ENCODE peak calls at places on chromosomes 4 and X, in ten cellular contexts. G is uterus, J is sigmoid colon, I is ovary, W is stomach, T is heart left ventricle, Y is tibial nerve, Z is Peyer's patch, P is breast epithelium, K is NB4. B is an unnamed sample.

GRCh38 chr4:83139514-83140156 is 25.1 kb upstream of the PLAC8 start:
- DNase-seq in W (no peak), T (no peak), P (no peak), G (no peak), K (no peak), Z (no peak), Y (no peak), J (no peak), I (no peak), B (no peak)

GRCh38 chr4:179595671-179596410 is 2153.6 kb upstream of the AGA start:
- DNase-seq in I (no peak), T (no peak), P (no peak), Z (no peak), Y (no peak), G (no peak), W (no peak), J (no peak), K (peak), B (no peak)

GRCh38 chrX:13898084-13898483 is 81.2 kb upstream of the GPM6B start:
- DNase-seq in P (no peak), J (no peak), Z (no peak), G (peak), W (no peak), Y (peak), T (peak), I (no peak), K (peak), B (no peak)

GRCh38 chr4:186617921-186618320 is 62.6 kb upstream of the MTNR1A start:
- DNase-seq in T (no peak), G (no peak), K (no peak), W (no peak), I (no peak), P (no peak), Z (no peak), Y (no peak), J (no peak), B (no peak)

GRCh38 chrX:73768886-73769285 is 205.9 kb downstream of the CHIC1 start:
- DNase-seq in G (no peak), P (no peak), Z (no peak), T (no peak), Y (no peak), J (no peak), I (no peak), W (no peak), K (no peak), B (no peak)

GRCh38 chrX:139200793-139201192 is 329.7 kb upstream of the F9 start:
- DNase-seq in G (no peak), J (no peak), T (no peak), I (no peak), Z (no peak), W (peak), K (no peak), Y (no peak), P (no peak), B (no peak)

GRCh38 chr4:145898926-145899531 is 39.6 kb downstream of the ZNF827 start:
- DNase-seq in Z (no peak), K (no peak), J (no peak), G (no peak), T (no peak), I (no peak), W (no peak), P (no peak), Y (no peak), B (no peak)

GRCh38 chr4:78356251-78356650 is 195.3 kb upstream of the ANXA3 start:
- DNase-seq in P (no peak), Y (no peak), J (no peak), I (no peak), W (no peak), T (no peak), K (no peak), Z (no peak), G (no peak), B (no peak)

GRCh38 chrX:12497832-12498591 is 293.2 kb upstream of the PRPS2 start:
- DNase-seq in K (peak), T (peak), Y (no peak), W (no peak), I (no peak), P (no peak), G (no peak), J (no peak), Z (no peak), B (no peak)

GRCh38 chr4:41359069-41359769 is 102.5 kb downstream of the UCHL1 start:
- DNase-seq in T (no peak), I (no peak), G (no peak), Z (no peak), Y (no peak), P (no peak), J (no peak), W (no peak), K (no peak), B (no peak)

GRCh38 chr4:2417765-2418651 is at the start of gene ZFYVE28:
- DNase-seq in K (peak), G (no peak), P (no peak), W (no peak), T (no peak), Y (no peak), Z (no peak), I (no peak), J (no peak), B (no peak)

GRCh38 chr4:81565137-81565870 is 93.6 kb upstream of the RASGEF1B start:
- DNase-seq in I (peak), T (peak), W (peak), G (peak), P (no peak), K (no peak), J (peak), Y (peak), Z (peak), B (peak)

GRCh38 chr4:78691971-78692814 is 84.0 kb upstream of the BMP2K start:
- DNase-seq in W (no peak), I (no peak), Y (no peak), K (peak), Z (no peak), P (no peak), G (no peak), T (peak), J (no peak), B (peak)

GRCh38 chr4:169795585-169795984 is 37.8 kb upstream of the HPF1 start:
- DNase-seq in K (no peak), P (no peak), I (no peak), Y (no peak), J (no peak), G (no peak), Z (no peak), T (no peak), W (no peak), B (no peak)

GRCh38 chr4:22345055-22345454 is 170.8 kb downstream of the ADGRA3 start:
- DNase-seq in K (no peak), J (no peak), W (no peak), T (no peak), G (no peak), Z (no peak), P (no peak), Y (no peak), I (no peak), B (no peak)

GRCh38 chrX:34653811-34654210 is 3.3 kb downstream of the TMEM47 start:
- DNase-seq in J (no peak), P (no peak), Y (no peak), Z (no peak), W (no peak), G (no peak), I (no peak), K (no peak), T (no peak), B (no peak)

GRCh38 chr4:151013944-151014343 is 1.1 kb downstream of the LRBA start:
- DNase-seq in P (no peak), J (no peak), K (no peak), G (no peak), Y (no peak), Z (no peak), T (no peak), I (no peak), W (no peak), B (no peak)

GRCh38 chr4:151012836-151013235 is 2.2 kb downstream of the LRBA start:
- DNase-seq in T (no peak), G (no peak), W (peak), I (no peak), Y (no peak), K (no peak), Z (no peak), J (no peak), P (no peak), B (no peak)

GRCh38 chr4:151014521-151015457 is at the start of gene LRBA:
- DNase-seq in I (peak), T (peak), Y (peak), G (peak), W (peak), Z (peak), J (peak), P (peak), K (peak), B (peak)

GRCh38 chr4:151012376-151012775 is 2.7 kb downstream of the LRBA start:
- DNase-seq in P (no peak), W (no peak), Y (no peak), T (no peak), J (no peak), K (no peak), G (no peak), I (no peak), Z (no peak), B (no peak)

GRCh38 chr4:151013491-151013890 is 1.6 kb downstream of the LRBA start:
- DNase-seq in I (no peak), P (no peak), W (no peak), Z (no peak), K (no peak), G (no peak), J (no peak), Y (no peak), T (no peak), B (no peak)
- H3K4me3 ChIP-seq in I (peak), P (peak), W (peak), Z (peak), K (peak), G (no peak), J (peak), Y (no peak), T (no peak), B (no peak)

GRCh38 chr4:119570401-119570800 is 58.2 kb downstream of the PDE5A start:
- DNase-seq in K (no peak), T (no peak), W (no peak), P (no peak), G (no peak), I (no peak), J (no peak), Y (no peak), Z (no peak), B (no peak)
- TF ChIP-seq POLR2A in K (no peak), T (no peak), W (no peak), P (no peak), G (no peak), I (no peak), J (no peak), Y (no peak), Z (no peak), B (no peak)

GRCh38 chrX:31461266-31461665 is 389.4 kb upstream of the FTHL17 start:
- DNase-seq in Z (no peak), J (no peak), G (no peak), W (no peak), P (no peak), I (no peak), K (no peak), T (no peak), Y (no peak), B (no peak)
- H3K4me3 ChIP-seq in Z (no peak), J (no peak), G (no peak), W (no peak), P (no peak), I (no peak), K (no peak), T (no peak), Y (no peak), B (no peak)

GRCh38 chrX:69121321-69122000 is 43.8 kb downstream of the PJA1 start:
- DNase-seq in W (no peak), Y (no peak), G (no peak), P (no peak), T (no peak), Z (no peak), I (no peak), K (peak), J (no peak), B (no peak)
- TF ChIP-seq POLR2A in W (no peak), Y (no peak), G (no peak), P (no peak), T (no peak), Z (no peak), I (no peak), K (no peak), J (no peak), B (no peak)

DNA sequence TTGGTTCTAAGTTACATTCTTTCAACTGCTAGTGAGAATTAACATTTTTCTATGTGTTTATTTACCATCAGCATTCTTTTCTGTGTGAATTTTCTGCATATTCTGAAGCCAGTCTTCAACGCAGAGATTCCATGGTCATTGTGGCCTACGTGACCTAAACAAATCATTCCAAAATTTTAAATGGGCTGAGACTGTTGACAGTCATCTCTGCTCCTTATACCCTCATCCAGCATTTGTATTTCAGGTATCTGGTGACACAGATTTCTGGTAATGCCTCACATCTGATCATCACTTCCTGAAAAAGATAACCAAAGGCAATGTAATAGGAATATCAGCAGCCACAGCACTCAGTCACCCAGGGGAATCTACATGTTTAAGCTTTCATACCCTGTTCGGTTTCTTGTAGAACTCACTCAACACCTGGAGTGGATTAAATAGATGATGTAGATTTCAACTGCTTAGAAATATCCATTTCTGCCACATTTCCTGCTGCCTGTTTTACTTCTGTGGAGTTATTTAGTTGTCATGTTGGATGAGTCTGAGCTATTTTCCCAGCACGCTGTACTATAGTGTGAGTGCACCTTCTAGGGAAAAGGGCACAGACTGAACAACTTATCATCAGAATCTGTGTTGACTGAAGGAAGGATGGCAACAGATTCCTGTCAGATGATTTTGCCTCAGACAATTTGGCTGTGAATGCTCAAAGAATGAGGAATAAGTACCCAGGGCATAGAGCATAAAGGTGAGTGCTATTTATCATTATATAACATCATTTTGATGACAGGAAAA is 73.0 kb upstream of the HPGD start:
- DNase-seq in J (no peak), K (no peak), Z (no peak), Y (no peak), P (no peak), T (no peak), I (no peak), W (no peak), G (no peak), B (no peak)
- H3K4me3 ChIP-seq in J (no peak), K (no peak), Z (no peak), Y (no peak), P (no peak), T (no peak), I (no peak), W (no peak), G (no peak), B (no peak)

GRCh38 chr4:98778206-98778605 is 119.8 kb upstream of the TSPAN5 start:
- DNase-seq in Z (no peak), G (no peak), J (no peak), K (peak), I (no peak), Y (no peak), T (no peak), P (no peak), W (no peak), B (no peak)

GRCh38 chr4:98775672-98776071 is 117.3 kb upstream of the TSPAN5 start:
- DNase-seq in Z (no peak), I (no peak), G (no peak), K (no peak), Y (no peak), J (no peak), T (no peak), P (no peak), W (no peak), B (no peak)

GRCh38 chr4:98771959-98772619 is 113.7 kb upstream of the TSPAN5 start:
- DNase-seq in W (no peak), K (no peak), Z (no peak), I (no peak), G (no peak), T (no peak), J (no peak), P (no peak), Y (no peak), B (no peak)

GRCh38 chr4:98779021-98779420 is 120.6 kb upstream of the TSPAN5 start:
- DNase-seq in G (no peak), I (no peak), Y (no peak), W (no peak), T (no peak), J (no peak), P (no peak), K (no peak), Z (no peak), B (no peak)

DNA sequence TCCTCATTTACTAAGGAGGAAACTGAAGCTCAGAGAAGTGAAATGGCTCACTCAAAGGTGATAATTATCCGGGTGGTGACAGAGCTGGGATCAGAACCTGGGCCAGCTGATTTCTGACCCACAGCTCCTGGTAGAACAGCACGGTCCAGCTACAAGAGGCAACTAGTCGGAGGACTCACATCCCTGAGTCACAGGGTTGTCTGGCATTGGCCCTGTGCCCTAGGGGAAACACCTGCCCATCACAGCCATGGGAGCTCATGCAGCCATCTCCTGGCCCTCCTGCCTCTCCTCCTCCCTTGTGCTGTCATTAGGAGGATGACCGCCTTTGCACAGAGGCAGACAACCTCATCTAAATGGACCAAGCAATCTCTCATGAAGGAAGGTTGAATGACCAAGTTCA is 115.2 kb upstream of the TSPAN5 start:
- DNase-seq in G (peak), Z (no peak), T (no peak), K (no peak), J (no peak), P (no peak), W (no peak), Y (no peak), I (peak), B (no peak)
- TF ChIP-seq POLR2A in G (no peak), Z (no peak), T (no peak), K (no peak), J (no peak), P (no peak), W (no peak), Y (no peak), I (no peak), B (no peak)

GRCh38 chr4:139552908-139553307 is 3.1 kb downstream of the SETD7 start:
- DNase-seq in J (no peak), G (no peak), I (no peak), Y (peak), Z (no peak), W (no peak), T (peak), K (no peak), P (no peak), B (no peak)
- H3K4me3 ChIP-seq in J (no peak), G (no peak), I (no peak), Y (no peak), Z (no peak), W (no peak), T (no peak), K (no peak), P (peak), B (no peak)

GRCh38 chrX:102768984-102769761 is 48.6 kb downstream of the GPRASP3 start:
- DNase-seq in W (peak), Y (peak), Z (peak), G (peak), K (peak), P (peak), J (peak), I (peak), T (peak), B (peak)
- TF ChIP-seq POLR2A in W (no peak), Y (peak), Z (no peak), G (no peak), K (peak), P (no peak), J (no peak), I (no peak), T (no peak), B (no peak)

B was measured in adrenal gland.